ENCODE peak calls at places on chromosome 4, in five cellular contexts. W is IMR-90, G is left lung, A is GM12865, M is uterus. Z is an unnamed sample.

GRCh38 chr4:151576627-151577026 is 167.7 kb downstream of the FHIP1A start:
- DNase-seq in A (no peak), G (no peak), M (no peak), W (no peak), Z (no peak)

GRCh38 chr4:94038195-94038594 is 169.5 kb upstream of the SMARCAD1 start:
- DNase-seq in G (no peak), A (no peak), W (no peak), M (no peak), Z (no peak)

GRCh38 chr4:3848323-3848722 is 82.1 kb downstream of the ADRA2C start:
- DNase-seq in M (no peak), W (no peak), A (no peak), G (no peak), Z (no peak)

GRCh38 chr4:151484396-151485102 is 75.6 kb downstream of the FHIP1A start:
- DNase-seq in A (no peak), M (no peak), W (peak), G (no peak), Z (peak)

GRCh38 chr4:73776363-73776762 is 36.0 kb downstream of the CXCL8 start:
- DNase-seq in A (no peak), G (no peak), M (peak), W (peak), Z (peak)

GRCh38 chr4:186068581-186069402 is at the start of gene TLR3:
- DNase-seq in G (no peak), A (no peak), W (peak), M (no peak), Z (no peak)

GRCh38 chr4:522911-523443 is 24.0 kb downstream of the PIGG start:
- DNase-seq in G (no peak), M (no peak), W (no peak), A (no peak), Z (no peak)

GRCh38 chr4:125550769-125551168 is 236.0 kb downstream of the FAT4 start:
- DNase-seq in M (no peak), G (no peak), A (no peak), W (no peak), Z (no peak)

GRCh38 chr4:68271851-68272756 is 26.6 kb upstream of the TMPRSS11B start:
- DNase-seq in M (no peak), A (peak), W (peak), G (no peak), Z (peak)

GRCh38 chr4:27702710-27703431 is 842.2 kb downstream of the STIM2 start:
- DNase-seq in G (no peak), M (no peak), W (peak), A (peak), Z (no peak)

GRCh38 chr4:128225148-128225547 is 62.5 kb downstream of the PGRMC2 start:
- DNase-seq in W (peak), G (no peak), A (no peak), M (no peak), Z (no peak)

GRCh38 chr4:72136429-72136828 is 104.6 kb downstream of the NPFFR2 start:
- DNase-seq in G (no peak), W (no peak), M (no peak), A (no peak), Z (peak)

GRCh38 chr4:8646296-8647093 is 53.9 kb downstream of the CPZ start:
- DNase-seq in M (no peak), W (no peak), A (no peak), G (no peak), Z (no peak)

GRCh38 chr4:140046037-140046436 is 107.9 kb downstream of the MAML3 start:
- DNase-seq in W (no peak), G (no peak), A (no peak), M (no peak), Z (no peak)

GRCh38 chr4:20378181-20378580 is 126.5 kb downstream of the SLIT2 start:
- DNase-seq in G (no peak), W (peak), A (no peak), M (no peak), Z (no peak)

GRCh38 chr4:175639346-175639745 is 172.7 kb downstream of the GPM6A start:
- DNase-seq in M (no peak), W (no peak), A (no peak), G (no peak), Z (no peak)

GRCh38 chr4:99201687-99202086 is 17.4 kb downstream of the ADH6 start:
- DNase-seq in W (peak), G (no peak), A (no peak), M (no peak), Z (no peak)

GRCh38 chr4:66769436-66769835 is 775.9 kb downstream of the CENPC start:
- DNase-seq in M (no peak), A (no peak), W (no peak), G (no peak), Z (no peak)

GRCh38 chr4:152309418-152309817 is 226.5 kb downstream of the FBXW7 start:
- DNase-seq in G (no peak), A (no peak), W (no peak), M (no peak), Z (no peak)

GRCh38 chr4:184993243-184993642 is 25.0 kb upstream of the HELT start:
- DNase-seq in M (no peak), G (no peak), A (no peak), W (no peak), Z (no peak)

GRCh38 chr4:35918491-35918977 is 325.8 kb downstream of the ARAP2 start:
- DNase-seq in G (no peak), M (no peak), W (no peak), A (no peak), Z (no peak)

GRCh38 chr4:164571593-164572385 is 182.1 kb upstream of the SMIM31 start:
- DNase-seq in W (no peak), G (no peak), M (no peak), A (no peak), Z (no peak)

GRCh38 chr4:7466904-7467303 is 32.2 kb upstream of the PSAPL1 start:
- DNase-seq in M (no peak), A (no peak), W (no peak), G (no peak), Z (no peak)

GRCh38 chr4:7817877-7818675 is 121.6 kb downstream of the AFAP1 start:
- DNase-seq in M (no peak), A (no peak), G (no peak), W (peak), Z (no peak)

GRCh38 chr4:67531349-67531748 is 14.0 kb downstream of the CENPC start:
- DNase-seq in M (no peak), W (no peak), A (no peak), G (no peak), Z (no peak)

GRCh38 chr4:184295206-184295605 is 77.5 kb upstream of the ENPP6 start:
- DNase-seq in G (no peak), A (no peak), M (no peak), W (no peak), Z (no peak)

GRCh38 chr4:185792384-185793146 is 19.4 kb downstream of the SORBS2 start:
- DNase-seq in W (peak), A (no peak), G (no peak), M (no peak), Z (no peak)

GRCh38 chr4:120277509-120277908 is 210.9 kb upstream of the MAD2L1 start:
- DNase-seq in G (no peak), W (no peak), M (no peak), A (no peak), Z (no peak)

GRCh38 chr4:159070742-159071141 is 32.1 kb upstream of the RAPGEF2 start:
- DNase-seq in M (no peak), W (peak), G (no peak), A (no peak), Z (no peak)

GRCh38 chr4:108779958-108780357 is 17.1 kb upstream of the ETNPPL start:
- DNase-seq in A (no peak), W (no peak), M (no peak), G (no peak), Z (no peak)

GRCh38 chr4:85669992-85670548 is 195.1 kb downstream of the ARHGAP24 start:
- DNase-seq in A (no peak), M (no peak), G (no peak), W (no peak), Z (no peak)

GRCh38 chr4:44256414-44256813 is 192.2 kb downstream of the KCTD8 start:
- DNase-seq in M (no peak), W (no peak), A (no peak), G (no peak), Z (no peak)

DNA sequence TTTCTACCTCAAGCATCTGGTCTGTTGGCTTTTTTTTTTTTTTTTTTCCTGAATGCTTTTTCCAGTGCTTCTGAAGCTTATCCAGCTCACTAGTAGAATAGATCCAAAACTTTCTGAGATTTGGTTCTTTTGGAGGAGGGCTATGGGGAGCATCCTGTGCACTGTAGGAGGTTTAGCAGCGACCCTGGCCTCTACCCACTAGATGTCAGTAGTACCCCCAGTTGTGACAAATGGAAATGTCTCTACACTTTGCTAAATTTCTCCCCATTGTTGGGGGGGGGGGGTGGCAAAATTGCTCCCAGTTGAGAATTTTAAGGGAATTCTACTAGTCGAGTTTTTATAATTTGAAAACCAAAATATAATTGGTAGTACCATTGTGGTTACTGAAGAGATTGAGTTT is 23.0 kb upstream of the PPA2 start:
- DNase-seq in G (no peak), M (no peak), A (no peak), W (no peak), Z (no peak)
- TF ChIP-seq CTCF in G (no peak), M (no peak), A (peak), W (no peak), Z (peak)

GRCh38 chr4:2043396-2044118 is 15.6 kb upstream of the NAT8L start:
- DNase-seq in A (no peak), G (no peak), M (no peak), W (no peak), Z (no peak)

GRCh38 chr4:2042207-2042946 is 16.8 kb upstream of the NAT8L start:
- DNase-seq in G (no peak), W (no peak), M (no peak), A (peak), Z (no peak)

GRCh38 chr4:2041234-2042130 is 17.6 kb upstream of the NAT8L start:
- DNase-seq in M (no peak), G (peak), W (peak), A (peak), Z (no peak)

GRCh38 chr4:2044119-2044485 is 15.0 kb upstream of the NAT8L start:
- DNase-seq in M (no peak), G (no peak), A (no peak), W (no peak), Z (no peak)

DNA sequence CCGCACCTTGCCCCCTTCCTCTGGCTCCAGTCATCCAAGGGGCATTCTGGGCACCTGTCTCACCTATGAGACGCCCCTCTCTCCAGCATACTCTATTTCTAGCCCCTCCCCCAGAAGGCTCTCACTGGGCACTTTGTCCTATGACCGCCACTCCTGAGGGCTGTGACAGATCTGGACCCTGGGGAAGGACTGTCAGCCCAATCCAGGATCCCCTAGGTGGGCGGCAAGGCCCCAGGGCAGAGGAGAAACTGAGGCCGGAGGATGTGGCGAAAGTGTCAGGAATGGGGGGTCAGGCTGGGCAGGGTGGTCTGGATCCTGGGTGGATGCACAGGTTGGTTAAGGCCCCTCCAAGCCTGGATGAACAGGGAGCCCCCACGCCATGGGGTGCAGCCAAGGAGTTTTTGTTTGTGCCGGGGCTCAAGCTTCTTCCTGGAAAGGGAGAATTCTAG is 16.2 kb upstream of the NAT8L start:
- DNase-seq in A (no peak), G (no peak), M (no peak), W (no peak), Z (no peak)
- H3K4me3 ChIP-seq in A (no peak), G (peak), M (no peak), W (no peak), Z (peak)

GRCh38 chr4:54683616-54684346 is 26.0 kb downstream of the KIT start:
- DNase-seq in A (peak), G (no peak), M (no peak), W (no peak), Z (no peak)
- TF ChIP-seq CTCF in A (peak), G (no peak), M (no peak), W (peak), Z (peak)

GRCh38 chr4:54104907-54105306 is 4.9 kb downstream of the GSX2 start:
- DNase-seq in A (no peak), M (no peak), W (no peak), G (no peak), Z (no peak)

GRCh38 chr4:54110019-54110416 is 10.1 kb downstream of the GSX2 start:
- DNase-seq in A (no peak), W (no peak), G (no peak), M (no peak), Z (no peak)

GRCh38 chr4:54107951-54108740 is 8.2 kb downstream of the GSX2 start:
- DNase-seq in A (no peak), G (no peak), W (no peak), M (no peak), Z (no peak)

GRCh38 chr4:54109226-54110018 is 9.5 kb downstream of the GSX2 start:
- DNase-seq in G (no peak), A (no peak), M (no peak), W (no peak), Z (no peak)
- H3K4me3 ChIP-seq in G (no peak), A (no peak), M (no peak), W (no peak), Z (peak)

GRCh38 chr4:176656108-176656507 is 136.6 kb downstream of the VEGFC start:
- DNase-seq in M (no peak), A (no peak), W (no peak), G (no peak), Z (no peak)
- TF ChIP-seq CTCF in M (no peak), A (no peak), W (no peak), G (no peak), Z (no peak)

Z was measured in epithelial cell of proximal tubule.